ENCODE peak calls at places on chromosomes 3 and 15, in seven cellular contexts. Q is IMR-90, B is HT-29, W is SIG-M5, O is EH, I is A549, D is left ventricle myocardium inferior. A is an unnamed sample.

GRCh38 chr3:187902938-187903337 is 157.7 kb upstream of the BCL6 start:
- DNase-seq in I (no peak), O (peak), Q (peak), D (no peak), B (no peak), W (no peak), A (no peak)

GRCh38 chr3:9179826-9180763 is 69.4 kb downstream of the SRGAP3 start:
- DNase-seq in W (no peak), B (no peak), I (no peak), Q (no peak), O (no peak), D (no peak), A (no peak)

GRCh38 chr3:11145888-11146287 is 8.4 kb upstream of the HRH1 start:
- DNase-seq in Q (peak), B (no peak), D (no peak), O (peak), W (no peak), I (no peak), A (peak)

GRCh38 chr15:85030301-85031049 is 48.8 kb downstream of the PDE8A start:
- DNase-seq in O (peak), I (no peak), W (no peak), D (no peak), B (peak), Q (peak), A (peak)

GRCh38 chr15:98806275-98806895 is 158.0 kb downstream of the IGF1R start:
- DNase-seq in I (no peak), W (no peak), B (no peak), O (no peak), Q (no peak), D (no peak), A (no peak)

GRCh38 chr3:183298708-183299153 is 45.7 kb downstream of the B3GNT5 start:
- DNase-seq in O (peak), W (peak), B (no peak), Q (peak), D (peak), I (no peak), A (peak)

GRCh38 chr3:80215191-80215590 is 447.4 kb upstream of the ROBO1 start:
- DNase-seq in O (no peak), I (no peak), B (no peak), D (no peak), Q (no peak), W (no peak), A (no peak)

GRCh38 chr15:50627351-50628055 is 59.1 kb downstream of the TRPM7 start:
- DNase-seq in I (no peak), Q (peak), W (no peak), B (no peak), O (peak), D (no peak), A (peak)

A was measured in osteoblast.